ENCODE peak calls at places on chromosomes 11 and 22, in six cellular contexts. C is neuronal stem cell, S is trophoblast cell, J is mesendoderm, V is H9, K is H1. I is an unnamed sample. For H3K4me1, the result is how much of the 10 kb centered on the place peaks cover.

GRCh38 chr11:25094085-25094802 is 597.4 kb downstream of the LUZP2 start:
- DNase-seq in C (no peak), V (no peak), S (no peak), J (no peak), K (no peak), I (no peak)

GRCh38 chr22:39570665-39571064 is at the start of gene CACNA1I:
- DNase-seq in C (no peak), J (no peak), K (no peak), S (no peak), V (no peak), I (no peak)

GRCh38 chr11:76769645-76770586 is 13.2 kb upstream of the TSKU start:
- DNase-seq in C (no peak), V (no peak), S (no peak), K (no peak), J (peak), I (peak)

GRCh38 chr22:29479417-29480261 is at the start of gene NEFH:
- DNase-seq in S (no peak), V (peak), J (no peak), C (no peak), K (peak), I (no peak)

GRCh38 chr11:86676533-86677154 is 4.2 kb upstream of the ME3 start:
- DNase-seq in K (peak), V (peak), S (peak), J (peak), C (peak), I (no peak)

GRCh38 chr11:59263225-59263894 is 50.6 kb upstream of the MPEG1 start:
- DNase-seq in V (peak), C (peak), J (peak), K (peak), S (no peak), I (no peak)

GRCh38 chr11:106304274-106304673 is 226.8 kb downstream of the AASDHPPT start:
- DNase-seq in S (peak), V (no peak), J (no peak), K (no peak), C (no peak), I (peak)

GRCh38 chr22:37284807-37285355 is 2.6 kb downstream of the CYTH4 start:
- DNase-seq in V (no peak), C (no peak), S (peak), K (no peak), J (no peak), I (peak)

GRCh38 chr11:110773442-110773841 is 61.2 kb upstream of the ARHGAP20 start:
- DNase-seq in J (no peak), V (no peak), C (no peak), K (no peak), S (no peak), I (no peak)
- H3K18ac ChIP-seq in J (peak), V (no peak), C (no peak), K (no peak), S (no peak), I (no peak)

DNA sequence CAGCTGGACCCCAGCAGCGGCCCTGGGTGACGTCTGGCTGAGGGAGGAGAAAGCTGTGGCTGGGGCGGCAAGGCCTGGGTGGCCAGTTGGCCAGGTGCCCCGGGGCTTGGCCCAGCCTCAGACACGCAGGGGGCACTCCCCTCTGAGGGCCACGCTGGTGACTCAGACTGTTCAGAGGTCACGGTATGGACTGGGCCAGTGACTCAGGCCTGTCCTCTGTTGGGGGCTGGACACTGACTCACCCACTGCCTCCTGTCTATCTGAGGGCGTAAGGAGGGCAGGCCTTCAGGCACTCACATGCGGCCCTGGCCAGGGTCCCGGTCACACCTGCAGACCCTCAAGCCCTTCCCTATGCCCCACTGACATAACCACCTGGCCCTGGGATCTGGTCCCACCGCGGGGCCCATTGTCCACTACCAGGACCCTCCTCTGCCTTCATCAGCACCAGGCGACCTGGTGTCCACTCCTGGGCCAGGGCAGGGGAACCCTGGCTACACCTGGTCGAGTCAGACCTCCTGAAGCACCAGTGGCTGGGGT is 3.7 kb upstream of the MUC5AC start:
- DNase-seq in C (no peak), K (no peak), V (peak), J (peak), S (peak), I (peak)
- H3K4me2 ChIP-seq in C (no peak), K (no peak), V (no peak), J (no peak), S (no peak), I (no peak)

GRCh38 chr11:114122668-114123067 is 63.2 kb downstream of the ZBTB16 start:
- DNase-seq in V (no peak), J (no peak), K (no peak), S (no peak), C (no peak), I (peak)

GRCh38 chr11:114123692-114124330 is 64.3 kb downstream of the ZBTB16 start:
- DNase-seq in J (no peak), K (no peak), S (no peak), V (no peak), C (no peak), I (no peak)

GRCh38 chr11:114124601-114125144 is 65.2 kb downstream of the ZBTB16 start:
- DNase-seq in C (no peak), K (no peak), J (no peak), V (no peak), S (no peak), I (no peak)

GRCh38 chr11:114125959-114126358 is 66.4 kb downstream of the ZBTB16 start:
- DNase-seq in J (no peak), C (no peak), V (no peak), K (no peak), S (no peak), I (no peak)

GRCh38 chr11:114125531-114125930 is 66.0 kb downstream of the ZBTB16 start:
- DNase-seq in V (no peak), S (no peak), K (no peak), C (no peak), J (no peak), I (no peak)
- H3K4me1 ChIP-seq in V (under half), S (under half), K (under half), C (under half), J (under half), I (under half)

GRCh38 chr11:69297225-69297925 is 3.4 kb downstream of the MYEOV start:
- DNase-seq in C (no peak), S (peak), V (no peak), J (peak), K (no peak), I (peak)
- H3K18ac ChIP-seq in C (peak), S (peak), V (no peak), J (no peak), K (no peak), I (peak)

GRCh38 chr22:45880091-45880651 is 96.8 kb downstream of the WNT7B start:
- DNase-seq in V (peak), K (peak), C (no peak), J (no peak), S (no peak), I (no peak)
- H3K4me2 ChIP-seq in V (peak), K (peak), C (peak), J (no peak), S (no peak), I (no peak)

GRCh38 chr11:114133548-114134329 is 74.2 kb downstream of the ZBTB16 start:
- DNase-seq in C (no peak), K (no peak), S (no peak), V (no peak), J (peak), I (no peak)

GRCh38 chr11:114137054-114137453 is 77.5 kb downstream of the ZBTB16 start:
- DNase-seq in K (no peak), V (no peak), C (no peak), J (no peak), S (no peak), I (peak)

GRCh38 chr11:114134870-114135269 is 75.4 kb downstream of the ZBTB16 start:
- DNase-seq in K (no peak), J (peak), S (peak), C (no peak), V (no peak), I (peak)

GRCh38 chr11:114137838-114138237 is 78.3 kb downstream of the ZBTB16 start:
- DNase-seq in S (no peak), C (no peak), K (no peak), J (no peak), V (no peak), I (no peak)

DNA sequence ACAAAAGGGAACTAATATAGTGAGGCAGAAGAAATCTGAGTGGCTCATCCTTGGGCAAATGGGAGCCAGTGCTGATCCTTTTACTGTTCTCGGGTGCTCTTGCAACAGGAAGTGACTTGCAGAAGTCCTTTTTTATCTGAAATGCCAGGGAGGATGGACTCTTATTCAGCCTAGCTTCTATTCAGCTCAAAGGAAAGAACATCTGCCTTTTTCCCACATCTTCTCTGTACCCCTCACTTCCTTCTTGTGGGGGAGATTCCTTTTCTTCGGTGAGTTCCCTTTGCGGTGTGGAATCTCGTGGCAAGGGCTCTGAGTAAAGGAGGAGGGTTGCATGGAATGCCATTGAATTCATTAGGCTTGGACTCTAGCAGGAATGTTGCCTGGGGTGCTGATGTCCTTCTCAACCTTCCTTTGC is 76.2 kb downstream of the ZBTB16 start:
- DNase-seq in C (no peak), K (no peak), J (peak), S (peak), V (peak), I (peak)
- H3K4me1 ChIP-seq in C (under half), K (under half), J (under half), S (under half), V (under half), I (under half)

GRCh38 chr22:43905681-43906080 is 13.9 kb upstream of the PNPLA5 start:
- DNase-seq in C (no peak), V (no peak), K (no peak), S (no peak), J (no peak), I (no peak)

GRCh38 chr22:43895986-43896645 is 4.3 kb upstream of the PNPLA5 start:
- DNase-seq in C (no peak), J (peak), K (no peak), V (peak), S (no peak), I (no peak)

GRCh38 chr22:43897751-43898261 is 6.0 kb upstream of the PNPLA5 start:
- DNase-seq in K (no peak), C (no peak), S (no peak), J (no peak), V (no peak), I (peak)

GRCh38 chr22:43901976-43902643 is 10.3 kb upstream of the PNPLA5 start:
- DNase-seq in S (no peak), V (no peak), C (no peak), K (no peak), J (peak), I (peak)

DNA sequence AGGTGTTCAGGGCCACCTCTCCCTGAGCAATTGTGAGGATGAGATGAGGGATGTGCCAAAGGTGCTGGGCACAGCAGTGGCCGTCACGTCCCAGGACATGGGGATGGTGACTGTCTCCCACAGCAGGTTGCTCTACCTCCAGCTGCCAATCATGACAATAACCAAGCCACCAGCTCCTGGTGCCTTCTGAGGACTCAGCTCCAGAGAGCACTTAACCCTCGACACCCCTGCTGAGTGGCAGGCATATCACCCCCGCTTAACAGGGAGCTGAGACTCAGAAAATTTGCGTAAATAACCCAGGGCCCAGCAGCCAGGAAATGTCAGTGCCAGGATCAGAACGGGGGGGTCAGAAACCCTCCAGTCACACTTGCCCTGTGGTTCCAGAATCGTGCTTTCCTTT is 8.4 kb upstream of the PNPLA5 start:
- DNase-seq in V (no peak), S (no peak), C (no peak), J (no peak), K (no peak), I (no peak)
- H3K18ac ChIP-seq in V (no peak), S (no peak), C (peak), J (no peak), K (no peak), I (no peak)

DNA sequence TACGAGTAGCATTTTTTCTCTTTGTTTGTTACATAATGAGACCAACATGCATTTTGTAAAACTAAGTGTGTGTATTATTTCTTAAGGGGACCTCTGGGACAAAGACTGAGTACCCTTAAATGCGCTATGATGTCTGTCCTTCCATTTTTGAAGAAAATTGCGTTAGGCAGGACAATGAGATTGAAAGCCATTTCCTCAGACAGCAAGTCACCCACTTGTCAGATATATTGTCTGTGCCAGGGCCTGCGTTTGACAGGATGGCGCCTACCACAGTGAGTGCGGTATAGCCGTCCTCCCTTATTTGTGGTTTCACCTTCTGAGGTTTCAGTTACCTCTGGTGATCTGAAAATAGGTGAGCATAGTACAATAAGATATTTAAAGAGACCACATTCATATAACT is 2.2 kb downstream of the AP2A2 start:
- DNase-seq in C (no peak), S (no peak), J (no peak), V (no peak), K (no peak), I (no peak)
- H3K4me2 ChIP-seq in C (no peak), S (no peak), J (no peak), V (no peak), K (no peak), I (no peak)

DNA sequence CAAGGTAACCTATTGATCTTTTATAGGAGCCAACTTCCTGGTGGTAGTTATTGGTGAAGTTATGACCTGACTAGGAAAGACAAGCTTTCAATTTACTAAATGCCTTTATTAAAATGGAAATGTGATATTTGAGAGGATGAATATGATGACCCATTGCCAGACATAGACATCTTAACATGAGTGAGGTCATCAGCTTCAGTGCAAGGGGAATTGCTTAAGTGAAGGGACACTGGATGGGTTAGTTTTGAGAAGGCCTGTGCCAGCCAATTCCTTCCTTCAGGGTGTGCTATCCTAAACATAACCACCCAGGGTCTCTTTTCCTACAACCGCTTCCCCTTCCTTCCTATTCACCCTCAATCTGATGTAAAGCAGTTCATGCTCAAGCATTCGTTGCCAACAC is 21.5 kb downstream of the NAV2 start:
- DNase-seq in S (no peak), K (no peak), J (no peak), C (no peak), V (no peak), I (no peak)
- H3K4me1 ChIP-seq in S (under half), K (under half), J (under half), C (under half), V (under half), I (under half)

GRCh38 chr11:103806130-103806900 is 230.1 kb upstream of the DDI1 start:
- DNase-seq in K (no peak), V (no peak), S (no peak), J (no peak), C (no peak), I (peak)
- H3K18ac ChIP-seq in K (no peak), V (no peak), S (no peak), J (no peak), C (no peak), I (no peak)

I was measured in mesenchymal stem cell.